ENCODE peak calls at places on chromosomes 1 and 21, in five cellular contexts. E, T, L, N and H are unnamed samples.

GRCh38 chr1:235822685-235823084 is 44.0 kb downstream of the LYST start:
- DNase-seq in E (no peak), T (no peak), L (no peak), N (no peak), H (no peak)

GRCh38 chr1:98385691-98386090 is 275.8 kb upstream of the SNX7 start:
- DNase-seq in E (no peak), T (no peak), L (no peak), N (peak; percentile 32), H (no peak)

GRCh38 chr1:1665815-1666251 is 7.0 kb upstream of the CDK11B start:
- DNase-seq in E (no peak), T (no peak), L (no peak), N (no peak), H (peak; percentile 17)

GRCh38 chr1:166432655-166433054 is 265.9 kb upstream of the FAM78B start:
- DNase-seq in E (no peak), T (no peak), L (no peak), N (no peak), H (no peak)

GRCh38 chr1:56437959-56438358 is 141.4 kb downstream of the PLPP3 start:
- DNase-seq in E (no peak), T (no peak), L (no peak), N (no peak), H (no peak)

GRCh38 chr1:26530898-26531598 is 1.5 kb downstream of the RPS6KA1 start:
- DNase-seq in E (no peak), T (peak; percentile 7), L (peak; percentile 96), N (peak; percentile 72), H (no peak)

GRCh38 chr21:45404726-45405270 is at the start of gene COL18A1:
- DNase-seq in E (no peak), T (no peak), L (peak; percentile 30), N (peak; percentile 41), H (no peak)

GRCh38 chr1:1788646-1789431 is 10.6 kb upstream of the NADK start:
- DNase-seq in E (no peak), T (no peak), L (peak; percentile 72), N (no peak), H (no peak)

GRCh38 chr1:169031566-169032224 is 74.8 kb upstream of the ATP1B1 start:
- DNase-seq in E (no peak), T (no peak), L (no peak), N (peak; percentile 21), H (no peak)

GRCh38 chr1:77347646-77348045 is 65.8 kb downstream of the AK5 start:
- DNase-seq in E (no peak), T (no peak), L (no peak), N (peak; percentile 92), H (no peak)

GRCh38 chr1:211313392-211313791 is 13.2 kb upstream of the TRAF5 start:
- DNase-seq in E (no peak), T (no peak), L (no peak), N (no peak), H (no peak)

GRCh38 chr1:6191968-6192367 is 7.4 kb downstream of the RPL22 start:
- DNase-seq in E (no peak), T (no peak), L (no peak), N (no peak), H (no peak)

GRCh38 chr1:161994153-161994814 is 29.4 kb downstream of the OLFML2B start:
- DNase-seq in E (no peak), T (no peak), L (no peak), N (peak; percentile 85), H (no peak)

GRCh38 chr1:203085528-203086406 is at the start of gene MYOG:
- DNase-seq in E (no peak), T (peak; percentile 57), L (no peak), N (no peak), H (no peak)

GRCh38 chr1:20413136-20413790 is 72.7 kb downstream of the CAMK2N1 start:
- DNase-seq in E (no peak), T (no peak), L (no peak), N (no peak), H (no peak)